ENCODE peak calls at places on chromosomes 16 and 17, in six cellular contexts. M, L, C, A, W and T are unnamed samples.

GRCh38 chr17:81518785-81519283 is 6.2 kb upstream of the ACTG1 start:
- DNase-seq in M (no peak), L (no peak), C (peak; percentile 55), A (no peak), W (no peak), T (no peak)

GRCh38 chr16:20221208-20221607 is 106.1 kb downstream of the GP2 start:
- DNase-seq in M (no peak), L (no peak), C (no peak), A (no peak), W (no peak), T (no peak)

GRCh38 chr17:47693667-47694017 is 319 bp upstream of the TBKBP1 start:
- DNase-seq in M (no peak), L (no peak), C (no peak), A (no peak), W (no peak), T (no peak)

GRCh38 chr16:26605872-26606271 is 460.9 kb upstream of the C16orf82 start:
- DNase-seq in M (no peak), L (no peak), C (no peak), A (no peak), W (no peak), T (no peak)

GRCh38 chr17:82723169-82723807 is 6.8 kb downstream of the FN3KRP start:
- DNase-seq in M (no peak), L (no peak), C (no peak), A (no peak), W (no peak), T (no peak)

GRCh38 chr17:13437966-13438779 is 163.6 kb downstream of the HS3ST3A1 start:
- DNase-seq in M (no peak), L (peak; percentile 15), C (no peak), A (no peak), W (no peak), T (no peak)

GRCh38 chr16:12500771-12501170 is 302.9 kb downstream of the CPPED1 start:
- DNase-seq in M (no peak), L (no peak), C (no peak), A (no peak), W (no peak), T (no peak)

GRCh38 chr16:19297454-19297853 is 11.9 kb downstream of the CLEC19A start:
- DNase-seq in M (no peak), L (no peak), C (no peak), A (no peak), W (no peak), T (no peak)

GRCh38 chr16:2715519-2715918 is 4.5 kb downstream of the PRSS27 start:
- DNase-seq in M (peak; percentile 89), L (no peak), C (no peak), A (peak; percentile 24), W (no peak), T (peak; percentile 52)

GRCh38 chr17:67993998-67994361 is 2.3 kb downstream of the C17orf58 start:
- DNase-seq in M (no peak), L (no peak), C (peak; percentile 57), A (no peak), W (no peak), T (no peak)

GRCh38 chr17:31269597-31269996 is 27.4 kb downstream of the OMG start:
- DNase-seq in M (no peak), L (peak; percentile 97), C (peak; percentile 27), A (peak; percentile 100), W (peak; percentile 32), T (peak; percentile 81)

GRCh38 chr17:34884597-34884996 is 76.7 kb downstream of the CCT6B start:
- DNase-seq in M (no peak), L (no peak), C (no peak), A (no peak), W (no peak), T (no peak)

GRCh38 chr17:35235917-35236316 is 7.0 kb upstream of the SLFN5 start:
- DNase-seq in M (no peak), L (no peak), C (no peak), A (no peak), W (no peak), T (no peak)

GRCh38 chr17:77449908-77450741 is 309.4 kb downstream of the SEC14L1 start:
- DNase-seq in M (no peak), L (no peak), C (peak; percentile 56), A (peak; percentile 62), W (no peak), T (peak; percentile 78)

GRCh38 chr17:60169921-60170817 is 20.4 kb downstream of the CA4 start:
- DNase-seq in M (no peak), L (no peak), C (no peak), A (peak; percentile 76), W (no peak), T (peak; percentile 81)

GRCh38 chr17:46962374-46962790 is 16.7 kb downstream of the RPRML start:
- DNase-seq in M (no peak), L (no peak), C (no peak), A (peak; percentile 92), W (no peak), T (peak; percentile 52)

GRCh38 chr16:69589434-69590269 is 23.9 kb downstream of the NFAT5 start:
- DNase-seq in M (no peak), L (no peak), C (no peak), A (no peak), W (no peak), T (no peak)

GRCh38 chr16:78113258-78113657 is 13.8 kb downstream of the WWOX start:
- DNase-seq in M (no peak), L (no peak), C (no peak), A (no peak), W (no peak), T (no peak)

GRCh38 chr16:72876221-72876620 is 171.7 kb downstream of the ZFHX3 start:
- DNase-seq in M (no peak), L (no peak), C (no peak), A (peak; percentile 75), W (no peak), T (peak; percentile 93)

GRCh38 chr16:66651474-66651765 is 45.1 kb downstream of the CMTM4 start:
- DNase-seq in M (no peak), L (no peak), C (no peak), A (no peak), W (no peak), T (no peak)

GRCh38 chr16:3195975-3196374 is 8.0 kb downstream of the OR1F1 start:
- DNase-seq in M (no peak), L (no peak), C (no peak), A (no peak), W (no peak), T (no peak)

GRCh38 chr17:82938486-82939212 is 98.8 kb upstream of the ZNF750 start:
- DNase-seq in M (no peak), L (no peak), C (no peak), A (no peak), W (no peak), T (no peak)

GRCh38 chr17:50825188-50825587 is 10.2 kb upstream of the WFIKKN2 start:
- DNase-seq in M (no peak), L (no peak), C (no peak), A (no peak), W (no peak), T (no peak)

GRCh38 chr17:4710693-4711634 is 532 bp downstream of the ARRB2 start:
- DNase-seq in M (peak; percentile 62), L (no peak), C (no peak), A (no peak), W (no peak), T (no peak)

GRCh38 chr16:181668-182021 is 1.4 kb downstream of the HBQ1 start:
- DNase-seq in M (no peak), L (no peak), C (no peak), A (peak; percentile 13), W (no peak), T (peak; percentile 11)

GRCh38 chr17:76432004-76432403 is 20.9 kb downstream of the UBE2O start:
- DNase-seq in M (no peak), L (no peak), C (no peak), A (no peak), W (no peak), T (peak; percentile 33)

GRCh38 chr16:12613131-12613991 is 190.3 kb downstream of the CPPED1 start:
- DNase-seq in M (peak; percentile 11), L (peak; percentile 95), C (peak; percentile 61), A (peak; percentile 12), W (peak; percentile 94), T (no peak)

GRCh38 chr17:77363821-77364361 is 223.1 kb downstream of the SEC14L1 start:
- DNase-seq in M (peak; percentile 55), L (no peak), C (no peak), A (no peak), W (no peak), T (peak; percentile 50)

GRCh38 chr16:57525761-57526160 is 10.6 kb downstream of the CCDC102A start:
- DNase-seq in M (no peak), L (no peak), C (no peak), A (no peak), W (no peak), T (no peak)

GRCh38 chr17:45313419-45313771 is 3.4 kb downstream of the MAP3K14 start:
- DNase-seq in M (no peak), L (no peak), C (no peak), A (no peak), W (no peak), T (no peak)
- H3K4me3 ChIP-seq in M (peak overlapping the region; percentile 40), L (peak overlapping the region; percentile 24), C (peak overlapping the region; percentile 69), A (no peak overlapping the region), W (no peak overlapping the region), T (no peak overlapping the region)

DNA sequence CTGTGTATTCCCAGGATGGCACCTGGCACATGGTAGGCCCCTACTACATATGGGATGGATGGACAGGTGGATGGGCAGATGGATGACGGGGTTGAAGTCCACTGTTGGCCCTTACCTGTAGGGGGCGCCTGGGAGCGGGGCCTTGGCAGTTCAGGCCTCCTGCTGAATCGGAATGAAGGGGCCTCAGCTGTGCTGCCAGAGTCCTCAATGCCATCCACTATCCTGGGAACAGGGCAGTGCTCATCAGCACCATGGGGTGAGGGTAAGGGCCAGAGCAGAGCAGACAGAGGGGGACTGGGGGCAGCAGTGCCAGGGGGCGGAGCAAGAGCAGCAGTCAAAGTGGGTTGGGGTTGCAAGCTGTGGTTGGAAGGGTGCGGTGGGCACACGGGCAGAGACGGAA is 8.3 kb upstream of the RAB5C start:
- DNase-seq in M (peak; percentile 31), L (no peak), C (peak; percentile 49), A (no peak), W (peak; percentile 18), T (no peak)
- TF ChIP-seq CTCF in M (no peak), L (peak; percentile 48), C (peak; percentile 39), A (peak; percentile 17), W (peak; percentile 82), T (peak; percentile 47)

GRCh38 chr16:87635541-87636049 is 33.3 kb downstream of the JPH3 start:
- DNase-seq in M (peak; percentile 72), L (no peak), C (peak; percentile 89), A (peak; percentile 33), W (peak; percentile 59), T (peak; percentile 37)
- H3K4me3 ChIP-seq in M (peak overlapping the region; percentile 64), L (peak overlapping the region; percentile 33), C (peak overlapping the region; percentile 53), A (peak overlapping the region; percentile 7), W (peak overlapping the region; percentile 44), T (no peak overlapping the region)

GRCh38 chr17:16491131-16491702 is 776 bp downstream of the LRRC75A start:
- DNase-seq in M (peak; percentile 27), L (no peak), C (no peak), A (no peak), W (no peak), T (no peak)

GRCh38 chr17:16488572-16488997 is 3.4 kb downstream of the LRRC75A start:
- DNase-seq in M (no peak), L (no peak), C (no peak), A (no peak), W (no peak), T (no peak)

GRCh38 chr17:16492613-16493290 is 759 bp upstream of the LRRC75A start:
- DNase-seq in M (no peak), L (no peak), C (no peak), A (no peak), W (no peak), T (no peak)

GRCh38 chr17:16493470-16494048 is 1.6 kb upstream of the LRRC75A start:
- DNase-seq in M (no peak), L (no peak), C (no peak), A (no peak), W (no peak), T (no peak)

GRCh38 chr17:16491703-16492612 is at the start of gene LRRC75A:
- DNase-seq in M (peak; percentile 62), L (no peak), C (peak; percentile 53), A (peak; percentile 22), W (no peak), T (peak; percentile 41)
- TF ChIP-seq CTCF in M (no peak), L (no peak), C (no peak), A (no peak), W (no peak), T (no peak)